ENCODE peak calls at places on chromosomes 2 and 18, in four cellular contexts. W is CD8-positive, alpha-beta T cell; M is neural progenitor cell; J is OCI-LY7. E is an unnamed sample.

GRCh38 chr2:99863236-99863913 is 279.0 kb downstream of the AFF3 start:
- DNase-seq in J (no peak), W (no peak), M (no peak), E (no peak)

GRCh38 chr2:181680055-181680936 is at the start of gene NEUROD1:
- DNase-seq in M (peak), J (no peak), W (no peak), E (no peak)

GRCh38 chr2:152432206-152432653 is 97.3 kb downstream of the FMNL2 start:
- DNase-seq in M (no peak), W (no peak), J (no peak), E (peak)

GRCh38 chr18:48009116-48009825 is 78.8 kb upstream of the SMAD2 start:
- DNase-seq in W (no peak), M (no peak), J (no peak), E (no peak)

GRCh38 chr2:23754970-23755369 is 172.0 kb downstream of the ATAD2B start:
- DNase-seq in M (no peak), W (no peak), J (no peak), E (no peak)

GRCh38 chr2:177753682-177754475 is 318.7 kb downstream of the PDE11A start:
- DNase-seq in W (no peak), J (peak), M (peak), E (peak)

GRCh38 chr18:48994044-48994651 is 43.4 kb upstream of the SMAD7 start:
- DNase-seq in W (no peak), J (no peak), M (no peak), E (no peak)

GRCh38 chr2:46023165-46023854 is 273.9 kb upstream of the EPAS1 start:
- DNase-seq in J (no peak), W (no peak), M (no peak), E (no peak)

GRCh38 chr2:50831666-50832065 is 200.3 kb downstream of the NRXN1 start:
- DNase-seq in J (no peak), W (no peak), M (no peak), E (no peak)

GRCh38 chr18:50190236-50190635 is 4.7 kb downstream of the MYO5B start:
- DNase-seq in J (no peak), M (no peak), W (no peak), E (no peak)

GRCh38 chr2:64538764-64539433 is 14.8 kb downstream of the AFTPH start:
- DNase-seq in W (no peak), M (no peak), J (no peak), E (no peak)

GRCh38 chr18:28984731-28985130 is 807.8 kb upstream of the CDH2 start:
- DNase-seq in J (no peak), W (no peak), M (no peak), E (no peak)

GRCh38 chr2:46345775-46346174 is 48.6 kb downstream of the EPAS1 start:
- DNase-seq in W (no peak), M (no peak), J (no peak), E (no peak)

GRCh38 chr2:111050701-111051376 is 69.9 kb upstream of the BCL2L11 start:
- DNase-seq in W (no peak), M (no peak), J (no peak), E (no peak)

GRCh38 chr2:3759766-3760165 is 56.4 kb downstream of the DCDC2C start:
- DNase-seq in J (no peak), W (no peak), M (no peak), E (peak)

GRCh38 chr2:213451542-213452256 is 167.4 kb downstream of the SPAG16 start:
- DNase-seq in W (no peak), J (no peak), M (peak), E (no peak)
- H3K27ac ChIP-seq in W (no peak), J (no peak), M (peak), E (no peak)

DNA sequence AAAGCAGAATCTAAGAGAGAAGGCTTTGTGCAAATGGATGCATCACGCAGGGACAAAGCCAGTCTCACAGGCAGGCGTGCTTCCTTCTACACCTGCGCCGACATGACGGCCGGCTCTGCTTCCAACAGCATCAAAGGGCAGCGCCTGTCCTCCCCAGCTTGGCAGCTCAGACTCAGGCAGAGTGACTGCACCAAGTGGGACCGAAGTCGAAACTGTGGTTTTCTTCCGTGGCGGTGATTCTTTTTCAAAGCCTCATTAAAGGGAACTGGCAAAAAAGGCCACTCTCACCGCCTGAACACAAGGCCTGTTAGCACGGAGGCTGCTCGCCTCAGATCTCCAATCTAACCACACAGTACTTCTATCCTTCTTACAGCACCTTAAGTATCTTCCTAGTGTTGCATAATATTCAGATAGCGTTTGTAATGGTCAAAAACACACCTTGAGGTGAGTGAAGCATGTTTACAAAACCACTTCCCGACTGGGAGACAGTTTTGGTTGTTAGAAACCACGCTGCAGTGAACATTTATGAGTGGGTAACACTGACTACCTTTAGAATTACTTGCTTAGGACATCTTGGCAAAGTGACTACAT is 236.4 kb downstream of the HDAC4 start:
- DNase-seq in W (peak), J (no peak), M (no peak), E (no peak)
- H3K27ac ChIP-seq in W (peak), J (no peak), M (no peak), E (no peak)

DNA sequence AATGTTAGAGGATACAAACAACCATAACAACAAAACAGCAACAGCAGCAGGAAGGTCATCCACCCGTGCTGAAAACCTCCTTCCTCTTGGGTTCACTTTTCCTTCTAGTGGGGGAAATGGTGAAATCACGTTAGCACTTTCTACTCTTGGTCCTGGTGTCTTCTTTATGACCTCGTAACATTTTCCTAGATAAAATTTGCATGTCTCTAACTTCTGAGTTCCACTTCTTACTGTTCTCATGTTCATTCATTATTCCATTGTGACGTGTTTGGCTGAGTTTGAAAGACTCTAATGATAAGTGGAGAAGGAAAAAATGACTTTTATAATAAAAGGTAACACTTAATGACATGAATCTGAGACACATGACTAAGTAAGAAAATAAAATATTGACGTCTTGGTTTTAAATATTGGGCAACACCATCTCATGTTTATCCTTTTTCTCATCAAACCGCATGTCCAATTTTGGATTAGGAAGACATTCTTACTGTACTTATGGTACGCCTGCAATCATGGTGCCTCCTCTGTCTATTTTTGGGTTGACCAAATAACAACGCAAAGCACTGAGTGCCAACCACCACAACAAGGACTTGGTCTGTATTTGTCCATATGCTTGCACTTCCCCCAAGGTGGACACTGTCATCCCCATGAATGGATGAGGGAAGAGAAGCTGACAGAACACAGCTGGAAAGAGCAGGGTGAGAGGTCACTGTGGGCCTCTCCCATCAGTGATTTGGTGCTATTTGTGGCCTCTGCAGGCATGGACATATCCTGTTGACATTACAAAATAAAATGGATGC is 25.7 kb upstream of the IL1R1 start:
- DNase-seq in W (no peak), J (no peak), M (no peak), E (peak)
- H3K27ac ChIP-seq in W (no peak), J (no peak), M (no peak), E (peak)

DNA sequence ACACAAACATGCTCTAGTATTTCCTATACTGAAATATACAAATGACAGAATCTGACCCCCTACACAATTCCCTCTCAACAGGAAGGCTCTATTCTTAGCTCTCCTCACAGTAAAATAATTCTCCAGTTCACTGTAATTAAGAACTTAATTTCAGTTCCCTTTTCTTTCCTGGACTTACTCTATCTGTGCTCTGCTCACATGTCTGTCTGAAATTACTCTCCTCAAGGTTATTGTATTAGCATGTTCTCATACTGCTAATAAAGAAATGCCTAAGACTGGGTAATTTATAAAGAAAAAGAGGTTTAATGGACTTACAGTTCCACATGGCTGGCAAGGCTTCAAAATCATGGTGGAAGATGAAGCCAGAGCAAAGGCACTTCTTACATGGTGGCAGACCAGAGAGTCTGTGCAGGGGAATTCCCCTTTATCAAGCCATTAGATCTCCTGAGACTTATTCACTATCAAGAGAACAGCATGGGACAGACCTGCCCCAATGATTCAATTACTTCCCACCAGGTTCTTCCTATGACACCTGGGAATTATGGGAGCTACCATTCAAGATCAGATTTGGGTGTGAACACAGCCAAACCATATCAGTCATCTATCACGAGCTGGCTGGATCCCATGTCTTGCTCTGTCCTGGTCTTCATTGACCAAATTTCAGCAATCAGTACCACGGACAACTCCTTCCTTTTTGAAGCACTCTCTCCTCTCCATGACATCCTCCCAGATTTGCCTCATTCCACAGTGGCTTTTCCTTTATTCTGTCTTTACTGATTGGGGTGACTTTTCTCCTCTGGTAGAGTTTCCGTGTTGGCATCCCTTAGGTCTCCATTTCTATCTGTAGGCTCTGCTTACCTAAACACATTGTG is 110.9 kb downstream of the GALR1 start:
- DNase-seq in J (peak), W (no peak), M (peak), E (no peak)
- H3K27ac ChIP-seq in J (no peak), W (no peak), M (no peak), E (no peak)

DNA sequence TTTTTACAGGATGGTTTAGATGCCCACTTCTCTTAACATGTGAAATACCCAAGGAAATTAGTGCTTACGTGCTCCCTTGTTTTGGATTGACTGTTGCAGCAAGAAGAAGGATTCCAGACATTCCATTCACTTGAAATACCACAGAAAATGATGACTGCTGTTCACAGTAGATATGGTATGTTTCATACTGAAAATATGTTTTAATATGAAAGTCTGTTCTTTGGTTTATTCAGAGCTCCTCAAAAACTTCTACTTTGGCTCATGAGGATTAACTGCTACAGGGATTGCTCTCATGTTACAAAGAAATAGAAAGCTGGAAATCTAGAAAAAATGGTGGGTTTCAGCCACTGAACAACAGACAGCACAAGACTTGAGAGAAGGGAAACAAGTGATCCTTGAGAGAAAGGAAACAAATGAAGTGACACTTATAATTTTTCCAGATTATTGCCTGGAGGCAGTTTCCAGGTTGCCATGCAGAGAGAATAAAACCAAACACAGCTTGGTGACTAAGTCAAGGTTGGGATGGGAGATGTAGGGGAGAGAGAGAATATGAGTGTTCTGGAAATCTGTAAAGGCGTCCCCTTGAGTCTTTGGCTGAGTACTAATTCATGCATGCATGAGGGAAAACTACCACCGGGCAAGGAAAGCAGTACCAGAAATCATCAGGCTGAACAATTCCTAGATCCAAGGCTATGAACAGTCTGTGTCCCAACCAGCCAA is 348.1 kb downstream of the CLIP4 start:
- DNase-seq in W (no peak), J (no peak), M (no peak), E (no peak)
- H3K27ac ChIP-seq in W (no peak), J (no peak), M (no peak), E (no peak)

GRCh38 chr2:165776796-165777195 is 17.3 kb downstream of the GALNT3 start:
- DNase-seq in M (no peak), J (no peak), W (no peak), E (no peak)

GRCh38 chr2:165776013-165776412 is 18.0 kb downstream of the GALNT3 start:
- DNase-seq in M (no peak), W (no peak), J (no peak), E (no peak)

GRCh38 chr2:165772183-165772582 is 21.9 kb downstream of the GALNT3 start:
- DNase-seq in J (no peak), M (no peak), W (no peak), E (peak)

GRCh38 chr2:165777522-165778186 is 16.4 kb downstream of the GALNT3 start:
- DNase-seq in J (no peak), M (no peak), W (no peak), E (no peak)

DNA sequence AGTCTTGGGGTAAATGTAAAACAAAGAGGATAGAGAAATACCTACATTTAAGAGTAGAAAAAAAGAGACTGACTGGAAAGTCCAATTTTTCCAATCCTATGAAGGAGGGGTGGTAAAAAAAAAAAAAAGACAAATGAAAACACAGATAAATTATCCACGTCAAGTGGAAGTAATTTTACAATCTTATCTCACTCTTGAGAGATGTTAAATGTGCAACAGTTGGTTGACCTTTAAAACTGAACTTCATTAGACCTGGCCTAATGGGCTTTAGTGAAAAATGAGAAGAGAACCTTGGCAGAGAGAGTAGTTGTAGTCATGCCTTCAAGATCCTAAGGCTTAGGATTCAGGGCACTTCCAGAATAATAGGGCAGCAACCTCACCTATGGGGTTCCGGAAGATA is 20.4 kb downstream of the GALNT3 start:
- DNase-seq in J (no peak), M (no peak), W (no peak), E (no peak)
- H3K27ac ChIP-seq in J (no peak), M (no peak), W (no peak), E (no peak)

DNA sequence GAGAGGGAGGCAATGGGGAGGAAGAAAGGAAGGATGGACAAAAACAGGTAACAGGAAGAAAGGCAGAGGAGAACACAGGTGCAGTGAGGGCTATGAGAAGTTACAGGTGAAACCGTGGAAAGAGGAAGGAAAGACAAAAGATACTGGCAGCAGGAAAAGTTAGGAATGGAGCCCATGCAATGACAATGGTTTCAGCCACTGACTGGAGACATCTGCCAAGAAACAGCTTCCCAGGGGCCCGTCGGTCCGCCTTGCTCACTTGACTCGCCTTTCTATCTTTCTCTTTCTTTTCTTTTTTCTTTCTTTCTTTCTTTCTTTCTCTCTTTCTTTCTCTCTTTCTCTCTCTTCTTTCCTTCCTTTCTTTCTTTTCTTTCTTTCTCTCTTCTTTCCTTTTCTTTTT is 37.5 kb downstream of the ST8SIA5 start:
- DNase-seq in M (no peak), J (no peak), W (no peak), E (no peak)
- H3K27ac ChIP-seq in M (no peak), J (no peak), W (no peak), E (peak)

GRCh38 chr2:234496835-234497591 is at the start of gene ARL4C:
- DNase-seq in J (peak), W (peak), M (peak), E (peak)
- H3K27ac ChIP-seq in J (peak), W (peak), M (peak), E (no peak)

GRCh38 chr2:231462729-231463465 is 1.4 kb downstream of the NCL start:
- DNase-seq in M (no peak), W (no peak), J (no peak), E (no peak)

GRCh38 chr2:231458368-231458767 is 5.9 kb downstream of the NCL start:
- DNase-seq in M (no peak), W (no peak), J (no peak), E (no peak)

GRCh38 chr2:231457101-231457500 is 7.2 kb downstream of the NCL start:
- DNase-seq in W (no peak), M (no peak), J (no peak), E (no peak)

GRCh38 chr2:231461516-231461971 is 2.7 kb downstream of the NCL start:
- DNase-seq in J (no peak), M (no peak), W (no peak), E (no peak)

DNA sequence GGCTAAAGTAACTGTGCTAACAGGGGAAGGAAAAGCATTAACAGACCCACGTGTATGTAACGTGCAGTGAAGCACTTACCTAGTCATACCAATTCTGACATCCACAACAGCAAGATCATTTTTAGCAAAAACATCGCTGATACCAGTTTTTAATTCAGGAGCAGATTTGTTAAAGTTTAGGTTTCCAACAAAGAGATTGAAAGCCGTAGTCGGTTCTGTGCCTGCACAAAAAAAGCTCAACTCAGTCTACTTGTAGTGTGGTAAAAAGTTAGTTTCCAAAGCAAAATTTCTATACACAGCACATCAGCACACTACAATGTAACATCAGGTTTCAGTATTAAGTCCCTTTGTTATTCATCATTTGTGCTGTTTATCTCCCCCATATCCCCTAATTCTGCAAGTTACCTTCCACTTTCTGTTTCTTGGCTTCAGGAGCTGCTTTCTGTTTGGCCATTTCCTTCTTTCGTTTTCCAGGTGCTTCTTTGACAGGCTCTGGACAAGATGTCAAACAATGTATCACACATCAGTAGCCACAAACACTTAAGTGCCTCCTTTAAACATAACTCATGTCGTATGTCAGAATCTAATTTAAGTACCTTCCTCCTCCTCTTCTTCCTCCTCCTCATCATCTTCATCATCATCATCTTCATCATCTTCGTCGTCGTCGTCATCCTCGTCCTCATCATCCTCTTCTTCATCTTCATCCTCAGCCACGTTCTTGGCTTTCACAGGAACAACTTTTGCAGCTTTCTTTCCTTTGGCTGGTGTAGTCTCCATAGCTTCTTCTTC is 4.0 kb downstream of the NCL start:
- DNase-seq in J (no peak), M (no peak), W (no peak), E (no peak)
- H3K27ac ChIP-seq in J (no peak), M (no peak), W (no peak), E (no peak)

DNA sequence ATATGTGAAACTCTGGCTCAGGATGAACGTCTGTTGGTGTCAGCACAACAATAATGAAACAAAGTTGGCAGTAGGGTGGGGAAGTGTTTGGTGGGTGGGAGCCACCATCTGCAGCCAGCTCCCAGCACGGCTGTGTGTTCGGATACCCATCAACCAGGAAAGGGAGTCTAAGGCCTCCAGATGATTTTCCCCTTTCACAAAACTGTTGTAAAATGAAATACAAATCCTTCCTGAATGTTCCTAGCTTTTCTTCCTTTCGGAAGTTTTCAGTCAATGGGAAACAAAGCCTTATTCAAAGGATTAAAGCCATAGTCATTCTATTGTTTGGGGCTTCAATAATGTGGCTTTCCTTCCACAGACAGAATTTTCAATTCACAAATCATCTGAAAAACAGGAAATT is 14.5 kb upstream of the DARS1 start:
- DNase-seq in M (peak), W (no peak), J (no peak), E (no peak)
- H3K27ac ChIP-seq in M (peak), W (no peak), J (no peak), E (no peak)

E was measured in adrenal gland.